ENCODE peak calls at places on chromosomes 12 and 14, in four cellular contexts. N is astrocyte of the cerebellum, J is fibroblast of lung, O is AG04450. D is an unnamed sample.

GRCh38 chr12:121989266-121989950 is 32.3 kb upstream of the BCL7A start:
- DNase-seq in O (no peak), N (no peak), J (no peak), D (no peak)

GRCh38 chr12:120961604-120962486 is 16.5 kb upstream of the HNF1A start:
- DNase-seq in J (no peak), O (no peak), N (no peak), D (no peak)

GRCh38 chr14:76917158-76917596 is 91.0 kb downstream of the LRRC74A start:
- DNase-seq in J (peak), N (no peak), O (no peak), D (peak)

GRCh38 chr12:68905731-68906130 is 27.2 kb downstream of the CPM start:
- DNase-seq in J (no peak), O (no peak), N (no peak), D (no peak)

GRCh38 chr12:9064201-9064814 is 51.4 kb downstream of the A2M start:
- DNase-seq in J (peak), O (no peak), N (no peak), D (peak)

GRCh38 chr12:29640589-29641345 is 143.0 kb downstream of the TMTC1 start:
- DNase-seq in N (no peak), J (peak), O (no peak), D (peak)

GRCh38 chr14:53389207-53389606 is 236.1 kb upstream of the DDHD1 start:
- DNase-seq in O (no peak), N (no peak), J (no peak), D (no peak)

GRCh38 chr12:98737327-98737722 is 92.2 kb downstream of the APAF1 start:
- DNase-seq in O (no peak), N (no peak), J (no peak), D (no peak)

GRCh38 chr14:21014761-21015190 is 10.1 kb downstream of the NDRG2 start:
- DNase-seq in N (peak), J (peak), O (peak), D (peak)

GRCh38 chr12:115216300-115216699 is 532.3 kb upstream of the TBX3 start:
- DNase-seq in O (no peak), J (no peak), N (no peak), D (no peak)

GRCh38 chr12:121996945-121997612 is 24.6 kb upstream of the BCL7A start:
- DNase-seq in N (no peak), O (no peak), J (no peak), D (no peak)

GRCh38 chr12:15977999-15978398 is 66.9 kb downstream of the DERA start:
- DNase-seq in J (no peak), O (no peak), N (no peak), D (no peak)

GRCh38 chr12:104454997-104455396 is 1.8 kb upstream of the CHST11 start:
- DNase-seq in N (no peak), J (peak), O (no peak), D (no peak)

GRCh38 chr12:81354327-81354932 is 276.6 kb downstream of the ACSS3 start:
- DNase-seq in O (no peak), J (no peak), N (no peak), D (no peak)

GRCh38 chr12:123998960-123999359 is 25.9 kb downstream of the ZNF664 start:
- DNase-seq in J (no peak), N (no peak), O (peak), D (peak)

GRCh38 chr12:64714551-64714968 is 44.6 kb downstream of the GNS start:
- DNase-seq in J (no peak), O (no peak), N (no peak), D (no peak)

GRCh38 chr12:131210506-131211278 is 257.0 kb downstream of the ADGRD1 start:
- DNase-seq in J (no peak), N (no peak), O (no peak), D (no peak)

GRCh38 chr14:54490448-54490805 is 1.6 kb upstream of the GMFB start:
- DNase-seq in N (no peak), O (no peak), J (no peak), D (no peak)

GRCh38 chr14:54497224-54497623 is 8.4 kb upstream of the GMFB start:
- DNase-seq in J (no peak), N (no peak), O (no peak), D (no peak)

GRCh38 chr14:54489731-54490447 is 1.1 kb upstream of the GMFB start:
- DNase-seq in O (no peak), N (no peak), J (no peak), D (no peak)

GRCh38 chr14:54489318-54489683 is 521 bp upstream of the GMFB start:
- DNase-seq in J (no peak), O (no peak), N (no peak), D (no peak)

DNA sequence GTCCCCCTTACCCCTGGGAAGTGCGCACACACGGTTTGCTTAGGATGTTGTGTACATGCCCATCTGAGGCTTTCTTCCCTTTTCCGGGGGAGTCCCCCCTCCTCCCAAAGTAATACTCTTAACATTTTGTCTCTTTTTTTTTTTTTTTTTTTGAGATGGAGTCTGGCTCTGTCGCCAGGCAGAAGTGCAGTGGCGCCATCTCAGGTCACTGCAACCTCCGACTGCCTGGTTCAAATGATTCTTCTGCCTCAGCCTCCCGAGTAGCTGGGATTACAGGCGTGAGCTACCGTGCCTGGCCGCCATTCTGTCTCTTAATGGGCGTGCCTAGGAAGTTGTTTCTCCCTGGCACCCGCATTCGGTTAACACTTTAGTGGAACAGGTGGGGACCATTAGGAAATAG is 4.5 kb upstream of the GMFB start:
- DNase-seq in J (no peak), O (no peak), N (no peak), D (no peak)
- TF ChIP-seq CTCF in J (no peak), O (no peak), N (no peak), D (no peak)

GRCh38 chr12:116601933-116602809 is 43.0 kb downstream of the MAP1LC3B2 start:
- DNase-seq in N (no peak), O (no peak), J (peak), D (peak)

GRCh38 chr12:116604151-116604550 is 45.0 kb downstream of the MAP1LC3B2 start:
- DNase-seq in O (no peak), J (no peak), N (no peak), D (no peak)

GRCh38 chr12:116604883-116605641 is 45.9 kb downstream of the MAP1LC3B2 start:
- DNase-seq in O (no peak), J (peak), N (no peak), D (no peak)

GRCh38 chr12:116601524-116601923 is 42.3 kb downstream of the MAP1LC3B2 start:
- DNase-seq in O (no peak), N (no peak), J (peak), D (peak)

GRCh38 chr12:116603516-116603915 is 44.3 kb downstream of the MAP1LC3B2 start:
- DNase-seq in J (no peak), N (no peak), O (no peak), D (no peak)
- H3K4me3 ChIP-seq in J (no peak), N (no peak), O (no peak), D (no peak)

GRCh38 chr14:44657688-44658388 is 150.8 kb upstream of the FSCB start:
- DNase-seq in N (no peak), J (peak), O (no peak), D (peak)
- TF ChIP-seq CTCF in N (peak), J (no peak), O (peak), D (no peak)

DNA sequence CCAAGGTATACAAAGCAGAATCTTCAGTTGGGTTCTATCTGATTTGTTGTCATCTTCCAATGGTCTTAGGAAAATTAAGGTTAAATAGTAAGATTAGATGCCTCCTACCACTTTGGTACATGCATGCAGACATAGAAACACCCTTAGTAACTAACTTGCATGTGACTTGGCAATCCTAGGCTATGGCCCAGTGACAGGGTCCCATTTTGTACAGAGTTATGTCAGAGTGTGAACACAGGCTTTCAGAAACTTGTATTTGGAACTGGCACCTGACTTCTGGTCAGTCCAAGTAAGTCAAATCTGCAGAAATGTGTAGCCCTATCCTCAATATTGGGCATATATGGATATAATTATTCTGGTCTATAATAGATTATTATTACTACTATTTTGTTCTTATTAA is 53.1 kb downstream of the DAD1 start:
- DNase-seq in N (no peak), O (no peak), J (no peak), D (no peak)
- H3K4me3 ChIP-seq in N (no peak), O (no peak), J (no peak), D (no peak)

GRCh38 chr12:52913424-52913821 is 8.5 kb upstream of the KRT8 start:
- DNase-seq in J (no peak), O (no peak), N (no peak), D (no peak)
- TF ChIP-seq CTCF in J (no peak), O (no peak), N (no peak), D (no peak)

D was measured in choroid plexus epithelial cell.